ENCODE peak calls at places on chromosomes 5 and 9, in four cellular contexts. H is stimulated activated CD4-positive, alpha-beta T cell treated with anti-CD3 and anti-CD28 coated beads, Interleukin-1b, Interleukin-23, amount 100 ng/mL, for 1 hour; F is EH; Y is stimulated activated naive CD4-positive, alpha-beta T cell treated with Interleukin-2 at 50 U/mL for 16 hours. D is an unnamed sample.

GRCh38 chr5:82821978-82822927 is 254.9 kb downstream of the TMEM167A start:
- DNase-seq in Y (no peak), F (no peak), H (no peak), D (no peak)

GRCh38 chr9:96885424-96885823 is 31.1 kb upstream of the ZNF782 start:
- DNase-seq in Y (no peak), F (no peak), H (no peak), D (no peak)

GRCh38 chr5:157559301-157559700 is 16.3 kb downstream of the ADAM19 start:
- DNase-seq in Y (no peak), F (peak; percentile 94), H (no peak), D (no peak)

GRCh38 chr5:41929035-41929434 is 4.0 kb downstream of the FBXO4 start:
- DNase-seq in H (no peak), Y (no peak), F (no peak), D (no peak)

GRCh38 chr5:179908528-179908927 is 831 bp upstream of the TBC1D9B start:
- DNase-seq in F (no peak), H (no peak), Y (no peak), D (no peak)

GRCh38 chr9:121267689-121268597 is at the start of gene GSN:
- DNase-seq in H (no peak), F (peak; percentile 72), Y (peak; percentile 19), D (peak; percentile 40)

GRCh38 chr5:128174951-128175350 is 91.4 kb downstream of the SLC12A2 start:
- DNase-seq in Y (no peak), F (peak; percentile 70), H (no peak), D (no peak)

GRCh38 chr9:136146126-136147037 is 27.7 kb upstream of the TMEM250 start:
- DNase-seq in H (no peak), Y (no peak), F (no peak), D (no peak)

GRCh38 chr9:137989999-137990715 is 112.6 kb downstream of the CACNA1B start:
- DNase-seq in Y (no peak), H (no peak), F (no peak), D (no peak)

D was measured in COR-L47.